ENCODE peak calls at places on chromosomes 3 and 15, in ten cellular contexts. H, N, S, B, E, X, F, L, I and M are unnamed samples. For H3K27me3, the result is how much of the 10 kb centered on the place peaks cover.

GRCh38 chr3:140186421-140186920 is 251.5 kb downstream of the CLSTN2 start:
- DNase-seq in L (no peak), N (peak), F (no peak), X (no peak), I (no peak), E (no peak), H (no peak), S (no peak), B (no peak), M (peak)

GRCh38 chr3:147630921-147631320 is 221.8 kb downstream of the ZIC1 start:
- DNase-seq in B (no peak), F (no peak), H (no peak), I (no peak), N (no peak), S (no peak), L (no peak), E (no peak), X (no peak), M (no peak)

GRCh38 chr3:194042947-194043346 is 93.0 kb upstream of the HES1 start:
- DNase-seq in H (no peak), E (no peak), N (peak), F (no peak), S (no peak), I (no peak), B (no peak), X (no peak), L (peak), M (no peak)

GRCh38 chr15:56835598-56836275 is 82.7 kb upstream of the TCF12 start:
- DNase-seq in S (no peak), B (no peak), H (no peak), X (no peak), E (no peak), F (peak), L (no peak), I (no peak), N (peak), M (peak)

GRCh38 chr3:133828576-133829309 is 23.1 kb downstream of the SRPRB start:
- DNase-seq in B (no peak), E (peak), H (no peak), F (no peak), X (no peak), S (no peak), L (no peak), N (no peak), I (no peak), M (peak)

GRCh38 chr15:34640661-34641060 is 57.2 kb upstream of the GOLGA8B start:
- DNase-seq in S (no peak), F (no peak), X (no peak), H (no peak), E (no peak), N (no peak), I (no peak), B (no peak), L (no peak), M (no peak)

GRCh38 chr3:188287339-188287738 is 133.4 kb downstream of the LPP start:
- DNase-seq in I (no peak), H (no peak), B (no peak), E (no peak), L (no peak), X (no peak), N (no peak), F (no peak), S (no peak), M (no peak)

GRCh38 chr15:90031231-90031791 is 30.2 kb downstream of the ZNF710 start:
- DNase-seq in S (no peak), N (peak), F (no peak), X (peak), E (peak), H (no peak), B (peak), L (no peak), I (no peak), M (no peak)

GRCh38 chr3:11696054-11696453 is 52.3 kb upstream of the VGLL4 start:
- DNase-seq in F (no peak), I (no peak), H (no peak), L (no peak), X (no peak), E (no peak), S (no peak), B (no peak), N (peak), M (no peak)

GRCh38 chr3:13574798-13575451 is 26.0 kb downstream of the FBLN2 start:
- DNase-seq in S (no peak), E (peak), N (peak), I (no peak), H (no peak), F (no peak), B (no peak), L (no peak), X (no peak), M (no peak)

GRCh38 chr3:190514163-190515153 is 573 bp downstream of the IL1RAP start:
- DNase-seq in F (peak), N (peak), S (peak), L (no peak), H (peak), I (peak), B (peak), E (peak), X (peak), M (peak)

GRCh38 chr15:81182746-81183402 is 13.8 kb upstream of the IL16 start:
- DNase-seq in H (no peak), B (peak), X (no peak), F (no peak), S (no peak), L (no peak), N (peak), E (no peak), I (no peak), M (peak)

GRCh38 chr3:61807865-61808276 is 246.5 kb downstream of the PTPRG start:
- DNase-seq in E (no peak), X (no peak), B (no peak), N (no peak), F (no peak), L (no peak), H (no peak), I (no peak), S (no peak), M (peak)

GRCh38 chr3:71102111-71103039 is 481.2 kb downstream of the FOXP1 start:
- DNase-seq in N (peak), X (no peak), B (no peak), E (no peak), S (no peak), L (peak), I (no peak), F (no peak), H (no peak), M (no peak)

GRCh38 chr3:13537926-13538325 is 11.0 kb upstream of the FBLN2 start:
- DNase-seq in L (peak), E (peak), X (no peak), I (no peak), B (peak), H (peak), F (no peak), S (no peak), N (peak), M (no peak)

GRCh38 chr3:155411500-155412223 is 118.2 kb upstream of the STRIT1 start:
- DNase-seq in B (no peak), L (no peak), S (no peak), X (no peak), E (no peak), H (no peak), N (no peak), I (no peak), F (no peak), M (no peak)

GRCh38 chr3:56423537-56424209 is 44.6 kb downstream of the ERC2 start:
- DNase-seq in N (no peak), E (no peak), S (no peak), B (no peak), I (no peak), H (no peak), X (no peak), L (no peak), F (no peak), M (no peak)

GRCh38 chr15:39795486-39795885 is 12.8 kb upstream of the FSIP1 start:
- DNase-seq in N (no peak), I (no peak), H (no peak), L (no peak), S (no peak), F (no peak), E (no peak), B (no peak), X (no peak), M (no peak)

GRCh38 chr3:79490165-79491028 is 277.4 kb downstream of the ROBO1 start:
- DNase-seq in B (peak), I (no peak), H (peak), X (peak), N (peak), E (peak), S (no peak), F (peak), L (peak), M (peak)

GRCh38 chr15:55827204-55827603 is 84.3 kb upstream of the PRTG start:
- DNase-seq in B (no peak), F (no peak), H (no peak), I (no peak), X (no peak), N (peak), E (no peak), L (no peak), S (no peak), M (no peak)

GRCh38 chr3:153180860-153181372 is 18.9 kb downstream of the RAP2B start:
- DNase-seq in B (no peak), N (peak), X (no peak), S (no peak), L (no peak), H (no peak), F (no peak), E (no peak), I (no peak), M (no peak)

GRCh38 chr3:41088882-41089281 is 110.4 kb upstream of the CTNNB1 start:
- DNase-seq in N (no peak), L (no peak), I (no peak), F (no peak), X (no peak), E (no peak), S (no peak), B (no peak), H (no peak), M (no peak)

GRCh38 chr15:41671656-41672636 is 11.7 kb downstream of the MGA start:
- DNase-seq in B (no peak), X (no peak), H (no peak), L (no peak), I (no peak), N (no peak), F (no peak), S (no peak), E (no peak), M (no peak)

GRCh38 chr3:16801698-16802097 is 83.1 kb upstream of the PLCL2 start:
- DNase-seq in N (peak), F (no peak), B (no peak), H (no peak), I (no peak), S (no peak), X (no peak), L (no peak), E (no peak), M (no peak)

GRCh38 chr3:32888739-32889138 is 62.7 kb upstream of the CCR4 start:
- DNase-seq in X (no peak), S (no peak), E (no peak), B (no peak), I (no peak), L (no peak), F (no peak), H (no peak), N (no peak), M (no peak)

GRCh38 chr3:120569224-120569915 is 26.8 kb upstream of the NDUFB4 start:
- DNase-seq in X (no peak), L (no peak), N (no peak), E (no peak), S (no peak), F (no peak), B (no peak), I (no peak), H (no peak), M (no peak)

GRCh38 chr3:169458752-169459151 is 204.8 kb downstream of the MECOM start:
- DNase-seq in X (no peak), S (no peak), I (no peak), H (no peak), B (no peak), L (no peak), F (no peak), N (no peak), E (no peak), M (no peak)

GRCh38 chr3:195821403-195822130 is 9.8 kb upstream of the MUC4 start:
- DNase-seq in X (no peak), S (no peak), I (no peak), L (no peak), B (no peak), E (no peak), N (no peak), F (no peak), H (no peak), M (no peak)

GRCh38 chr15:31975446-31976229 is 54.7 kb upstream of the CHRNA7 start:
- DNase-seq in H (no peak), E (no peak), F (no peak), N (peak), I (no peak), B (no peak), X (no peak), S (no peak), L (no peak), M (no peak)

GRCh38 chr3:66179813-66180212 is 41.0 kb upstream of the SLC25A26 start:
- DNase-seq in E (no peak), X (no peak), B (no peak), I (no peak), S (no peak), H (no peak), N (no peak), F (no peak), L (no peak), M (no peak)

GRCh38 chr3:193795062-193795690 is 202.2 kb downstream of the OPA1 start:
- DNase-seq in E (no peak), X (no peak), H (no peak), B (no peak), S (no peak), I (no peak), F (no peak), N (peak), L (no peak), M (no peak)

GRCh38 chr3:182812123-182812522 is 18.8 kb downstream of the ATP11B start:
- DNase-seq in F (no peak), E (no peak), S (no peak), I (no peak), L (no peak), N (no peak), B (no peak), X (no peak), H (no peak), M (no peak)

GRCh38 chr15:40244961-40245523 is 6.2 kb downstream of the PAK6 start:
- DNase-seq in X (peak), S (no peak), H (no peak), I (no peak), B (peak), L (no peak), E (no peak), N (no peak), F (no peak), M (no peak)

GRCh38 chr3:99895706-99896441 is 78.2 kb downstream of the CMSS1 start:
- DNase-seq in X (no peak), B (no peak), I (no peak), F (no peak), N (peak), E (no peak), S (no peak), L (peak), H (no peak), M (no peak)

GRCh38 chr3:101833446-101833974 is 15.8 kb upstream of the NFKBIZ start:
- DNase-seq in N (no peak), S (no peak), E (no peak), I (no peak), L (no peak), X (no peak), F (no peak), B (no peak), H (no peak), M (no peak)
- H3K27me3 ChIP-seq in N (under half), S (under half), E (under half), I (under half), L (under half), X (under half), F (under half), B (under half), H (under half), M (under half)

DNA sequence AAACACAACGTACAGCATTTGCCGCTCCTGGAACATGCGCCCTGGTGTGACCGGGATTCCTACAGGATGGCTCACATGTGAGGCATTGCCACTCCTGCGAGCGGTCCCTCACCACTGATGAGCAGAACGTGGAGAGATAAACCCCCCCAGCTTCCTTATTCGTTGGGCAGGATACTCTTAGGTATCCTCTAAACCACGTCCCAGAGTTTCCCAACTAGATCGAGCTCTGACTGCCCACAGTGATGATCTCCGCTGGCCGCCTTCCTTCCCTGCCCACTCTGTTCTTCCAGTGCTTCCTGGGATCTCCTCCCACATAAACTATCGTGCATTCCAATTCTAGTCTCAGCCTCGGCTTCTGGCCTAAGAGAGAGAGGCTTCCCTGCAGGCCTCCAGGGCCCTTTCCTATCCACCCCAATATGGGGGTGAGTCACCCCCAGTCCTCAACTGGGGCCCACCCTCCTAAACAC is 91.8 kb downstream of the TOP2B start:
- DNase-seq in H (no peak), F (peak), X (no peak), S (no peak), N (peak), B (no peak), I (no peak), E (no peak), L (no peak), M (no peak)
- H3K4me3 ChIP-seq in H (no peak), F (no peak), X (no peak), S (no peak), N (no peak), B (no peak), I (no peak), E (no peak), L (no peak), M (no peak)

GRCh38 chr15:74265046-74265639 is 29.0 kb downstream of the CCDC33 start:
- DNase-seq in B (no peak), L (no peak), E (no peak), X (no peak), N (peak), F (no peak), I (no peak), H (peak), S (no peak), M (peak)

GRCh38 chr15:74270854-74271520 is 34.9 kb downstream of the CCDC33 start:
- DNase-seq in L (no peak), B (no peak), I (no peak), E (no peak), N (no peak), F (no peak), H (no peak), S (no peak), X (no peak), M (no peak)

GRCh38 chr15:74272812-74273211 is 36.7 kb downstream of the CCDC33 start:
- DNase-seq in F (no peak), N (no peak), L (no peak), B (no peak), H (no peak), E (no peak), I (no peak), S (no peak), X (no peak), M (no peak)

GRCh38 chr15:74270155-74270554 is 34.0 kb downstream of the CCDC33 start:
- DNase-seq in E (no peak), F (no peak), L (no peak), X (no peak), B (no peak), N (no peak), I (no peak), H (no peak), S (no peak), M (no peak)

GRCh38 chr15:74269362-74270035 is 33.4 kb downstream of the CCDC33 start:
- DNase-seq in X (no peak), L (no peak), H (no peak), B (no peak), F (no peak), S (no peak), E (no peak), N (no peak), I (no peak), M (no peak)
- H3K27me3 ChIP-seq in X (under half), L (under half), H (under half), B (under half), F (under half), S (under half), E (half or more), N (under half), I (under half), M (under half)

GRCh38 chr3:77039606-77040553 is at the start of gene ROBO2:
- DNase-seq in X (peak), N (peak), L (no peak), B (peak), S (no peak), I (no peak), E (no peak), F (peak), H (peak), M (no peak)

GRCh38 chr3:77041156-77041696 is 1.3 kb downstream of the ROBO2 start:
- DNase-seq in N (no peak), I (no peak), F (no peak), S (no peak), B (no peak), E (no peak), H (no peak), L (no peak), X (no peak), M (no peak)

GRCh38 chr3:77041756-77042155 is 1.9 kb downstream of the ROBO2 start:
- DNase-seq in H (no peak), B (no peak), F (no peak), X (no peak), L (no peak), N (no peak), I (no peak), E (no peak), S (no peak), M (no peak)

GRCh38 chr3:77038928-77039605 is 832 bp upstream of the ROBO2 start:
- DNase-seq in H (no peak), B (no peak), L (no peak), N (peak), I (no peak), X (peak), S (no peak), E (no peak), F (peak), M (no peak)

GRCh38 chr3:77038468-77038927 is 1.4 kb upstream of the ROBO2 start:
- DNase-seq in L (peak), H (peak), I (no peak), F (peak), S (no peak), E (peak), N (peak), X (peak), B (peak), M (peak)
- H3K4me3 ChIP-seq in L (peak), H (peak), I (no peak), F (peak), S (no peak), E (peak), N (peak), X (peak), B (peak), M (no peak)

DNA sequence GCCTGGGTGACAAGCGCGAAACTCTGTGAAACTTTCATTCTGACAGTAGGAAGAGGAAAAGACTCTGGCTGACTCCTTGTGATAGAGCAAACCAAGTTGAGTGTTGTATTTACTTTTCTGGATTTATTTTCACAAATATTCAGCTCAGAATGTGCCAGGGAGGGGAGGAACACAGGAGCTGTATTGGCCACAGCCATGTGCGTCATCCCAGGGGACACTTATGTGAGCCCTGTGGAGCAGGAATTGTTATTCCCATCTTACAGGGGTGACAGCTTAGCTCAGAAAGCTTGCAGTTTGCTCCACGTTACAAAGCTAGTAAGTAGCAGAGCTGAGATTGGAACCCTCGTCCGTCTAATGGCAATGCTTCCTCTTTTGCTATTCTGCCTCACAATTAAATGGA is 151.7 kb upstream of the CTDSPL start:
- DNase-seq in L (no peak), E (peak), X (no peak), B (no peak), N (no peak), F (no peak), H (no peak), S (no peak), I (no peak), M (no peak)
- H3K27me3 ChIP-seq in L (under half), E (under half), X (under half), B (under half), N (under half), F (under half), H (under half), S (under half), I (under half), M (under half)